ENCODE peak calls at places on chromosome 15, in six cellular contexts. L is suprapubic skin, U is A549, T is ovary, P is stomach, R is GM12878. W is an unnamed sample.

GRCh38 chr15:38487383-38487782 is 33.5 kb downstream of the FAM98B start:
- DNase-seq in L (no peak), U (no peak), T (no peak), P (no peak), R (no peak), W (no peak)

GRCh38 chr15:69145694-69146492 is 14.5 kb upstream of the GLCE start:
- DNase-seq in L (no peak), U (no peak), T (no peak), P (no peak), R (no peak), W (no peak)

GRCh38 chr15:63358296-63359029 is 23.2 kb downstream of the CA12 start:
- DNase-seq in L (no peak), U (no peak), T (no peak), P (no peak), R (no peak), W (no peak)

GRCh38 chr15:68542771-68543544 is 35.8 kb upstream of the CORO2B start:
- DNase-seq in L (no peak), U (no peak), T (peak), P (no peak), R (no peak), W (no peak)

GRCh38 chr15:60479361-60479684 is 381 bp upstream of the ICE2 start:
- DNase-seq in L (no peak), U (no peak), T (no peak), P (no peak), R (no peak), W (no peak)

GRCh38 chr15:63107895-63108546 is 13.6 kb upstream of the LACTB start:
- DNase-seq in L (no peak), U (peak), T (peak), P (no peak), R (no peak), W (peak)

GRCh38 chr15:23869391-23869790 is 182.3 kb upstream of the NDN start:
- DNase-seq in L (no peak), U (no peak), T (peak), P (no peak), R (no peak), W (no peak)

GRCh38 chr15:98666841-98667240 is 18.5 kb downstream of the IGF1R start:
- DNase-seq in L (no peak), U (no peak), T (no peak), P (no peak), R (no peak), W (no peak)

GRCh38 chr15:79981861-79982455 is 11.0 kb upstream of the BCL2A1 start:
- DNase-seq in L (no peak), U (no peak), T (no peak), P (no peak), R (peak), W (no peak)

GRCh38 chr15:91807122-91807521 is 46.4 kb upstream of the SLCO3A1 start:
- DNase-seq in L (no peak), U (no peak), T (no peak), P (no peak), R (no peak), W (no peak)

GRCh38 chr15:74220475-74221248 is 15.5 kb upstream of the CCDC33 start:
- DNase-seq in L (no peak), U (no peak), T (no peak), P (no peak), R (no peak), W (no peak)
- TF ChIP-seq EP300 in L (no peak), U (no peak), T (no peak), P (no peak), R (no peak), W (no peak)

GRCh38 chr15:95590533-95591044 is 739.9 kb upstream of the NR2F2 start:
- DNase-seq in L (no peak), U (no peak), T (no peak), P (no peak), R (no peak), W (no peak)

GRCh38 chr15:95591270-95591669 is 739.2 kb upstream of the NR2F2 start:
- DNase-seq in L (no peak), U (no peak), T (no peak), P (no peak), R (no peak), W (no peak)

GRCh38 chr15:95591886-95592285 is 738.6 kb upstream of the NR2F2 start:
- DNase-seq in L (no peak), U (no peak), T (no peak), P (no peak), R (no peak), W (no peak)

GRCh38 chr15:95596487-95596886 is 734.0 kb upstream of the NR2F2 start:
- DNase-seq in L (no peak), U (no peak), T (no peak), P (no peak), R (no peak), W (no peak)

GRCh38 chr15:95594496-95594895 is 736.0 kb upstream of the NR2F2 start:
- DNase-seq in L (no peak), U (no peak), T (no peak), P (no peak), R (no peak), W (no peak)
- TF ChIP-seq EP300 in L (no peak), U (no peak), T (no peak), P (no peak), R (no peak), W (no peak)

GRCh38 chr15:100235030-100235617 is 106.7 kb downstream of the ADAMTS17 start:
- DNase-seq in L (no peak), U (no peak), T (no peak), P (no peak), R (no peak), W (no peak)
- TF ChIP-seq EP300 in L (no peak), U (no peak), T (no peak), P (no peak), R (no peak), W (no peak)

GRCh38 chr15:74442063-74442462 is 8.3 kb upstream of the SEMA7A start:
- DNase-seq in L (peak), U (no peak), T (no peak), P (no peak), R (no peak), W (no peak)

GRCh38 chr15:74444106-74445062 is 10.6 kb upstream of the SEMA7A start:
- DNase-seq in L (peak), U (no peak), T (no peak), P (no peak), R (no peak), W (no peak)

GRCh38 chr15:74442604-74443003 is 8.8 kb upstream of the SEMA7A start:
- DNase-seq in L (peak), U (no peak), T (no peak), P (no peak), R (no peak), W (no peak)

GRCh38 chr15:74441248-74441939 is 7.6 kb upstream of the SEMA7A start:
- DNase-seq in L (peak), U (no peak), T (no peak), P (no peak), R (no peak), W (no peak)

GRCh38 chr15:74443100-74443909 is 9.5 kb upstream of the SEMA7A start:
- DNase-seq in L (peak), U (no peak), T (no peak), P (no peak), R (no peak), W (no peak)
- TF ChIP-seq EP300 in L (no peak), U (no peak), T (no peak), P (no peak), R (no peak), W (no peak)

GRCh38 chr15:65773386-65774111 is 18.5 kb downstream of the DENND4A start:
- DNase-seq in L (no peak), U (no peak), T (no peak), P (no peak), R (peak), W (no peak)

GRCh38 chr15:65778269-65778668 is 13.8 kb downstream of the DENND4A start:
- DNase-seq in L (no peak), U (no peak), T (no peak), P (no peak), R (no peak), W (no peak)

GRCh38 chr15:65782096-65782495 is 10.0 kb downstream of the DENND4A start:
- DNase-seq in L (no peak), U (no peak), T (no peak), P (no peak), R (no peak), W (no peak)

GRCh38 chr15:65772909-65773308 is 19.2 kb downstream of the DENND4A start:
- DNase-seq in L (no peak), U (no peak), T (no peak), P (no peak), R (no peak), W (no peak)

DNA sequence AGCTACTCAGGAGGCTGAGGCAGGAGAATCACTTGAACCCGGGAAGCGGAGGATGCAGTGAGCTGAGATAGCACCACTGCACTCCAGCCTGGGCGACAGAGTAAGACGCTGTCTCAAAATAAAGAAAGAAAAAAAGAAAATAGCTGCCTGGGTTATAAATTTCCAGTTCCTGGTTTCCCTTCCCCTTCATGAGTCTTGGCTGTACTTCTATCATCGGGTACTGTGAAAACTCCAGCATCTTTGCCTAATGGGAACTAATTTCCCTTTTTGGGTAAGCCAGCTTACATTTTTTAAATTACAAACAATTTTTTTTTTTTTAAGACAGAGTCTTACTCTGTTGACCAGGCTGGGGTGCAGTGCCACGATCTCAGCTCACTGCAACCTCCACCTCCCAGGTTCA is 15.0 kb downstream of the DENND4A start:
- DNase-seq in L (no peak), U (no peak), T (no peak), P (no peak), R (no peak), W (no peak)
- TF ChIP-seq EP300 in L (no peak), U (no peak), T (no peak), P (no peak), R (no peak), W (no peak)

GRCh38 chr15:39908186-39908585 is 11.9 kb downstream of the GPR176 start:
- DNase-seq in L (no peak), U (no peak), T (no peak), P (no peak), R (no peak), W (no peak)

GRCh38 chr15:39904115-39904514 is 16.0 kb downstream of the GPR176 start:
- DNase-seq in L (no peak), U (no peak), T (no peak), P (no peak), R (no peak), W (no peak)

GRCh38 chr15:39907216-39907615 is 12.8 kb downstream of the GPR176 start:
- DNase-seq in L (no peak), U (no peak), T (no peak), P (no peak), R (no peak), W (no peak)
- TF ChIP-seq EP300 in L (no peak), U (no peak), T (no peak), P (no peak), R (no peak), W (no peak)

GRCh38 chr15:27826902-27827321 is 272.2 kb downstream of the OCA2 start:
- DNase-seq in L (no peak), U (no peak), T (no peak), P (no peak), R (no peak), W (peak)
- TF ChIP-seq EP300 in L (no peak), U (no peak), T (no peak), P (no peak), R (no peak), W (no peak)

DNA sequence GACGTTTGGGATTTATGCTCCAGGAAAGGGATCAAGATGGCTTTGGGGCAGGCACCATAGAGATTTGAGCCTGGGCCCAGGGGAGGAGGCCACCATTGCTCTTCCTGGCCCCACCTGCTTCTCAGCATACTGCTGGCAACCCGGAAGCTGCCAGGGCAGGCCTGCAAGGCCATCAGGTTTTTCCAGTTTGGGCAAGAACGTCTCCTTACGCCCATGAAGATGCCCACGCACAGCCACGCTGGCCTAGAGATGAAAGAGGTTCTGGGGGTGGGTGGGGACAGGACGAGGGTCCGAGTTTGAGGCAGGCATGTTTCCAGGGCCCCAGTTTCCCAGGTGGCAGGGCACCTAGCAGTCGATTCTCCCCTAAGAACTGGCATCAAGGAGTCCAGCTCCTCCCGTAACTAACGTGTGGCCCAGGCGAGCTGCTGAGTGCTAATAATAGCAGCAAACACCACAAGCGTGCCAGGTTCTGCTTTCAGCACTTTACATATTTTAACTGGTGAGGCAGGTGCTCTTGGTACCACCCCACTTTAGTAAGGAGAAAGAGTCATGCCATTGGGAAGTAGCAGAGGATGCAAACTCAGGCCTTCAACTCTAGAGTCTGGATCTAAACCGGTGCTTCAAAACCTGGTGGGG is 45.8 kb downstream of the ZNF710 start:
- DNase-seq in L (no peak), U (no peak), T (no peak), P (peak), R (no peak), W (no peak)
- TF ChIP-seq EP300 in L (no peak), U (no peak), T (no peak), P (no peak), R (no peak), W (no peak)

GRCh38 chr15:44794072-44794471 is 57.7 kb downstream of the TRIM69 start:
- DNase-seq in L (no peak), U (no peak), T (no peak), P (no peak), R (no peak), W (no peak)

GRCh38 chr15:44796508-44796907 is 60.2 kb downstream of the TRIM69 start:
- DNase-seq in L (no peak), U (no peak), T (no peak), P (no peak), R (no peak), W (no peak)

GRCh38 chr15:44790215-44790614 is 53.9 kb downstream of the TRIM69 start:
- DNase-seq in L (no peak), U (no peak), T (no peak), P (no peak), R (no peak), W (no peak)

GRCh38 chr15:44788748-44789147 is 52.4 kb downstream of the TRIM69 start:
- DNase-seq in L (no peak), U (no peak), T (no peak), P (no peak), R (no peak), W (no peak)

GRCh38 chr15:44792715-44793114 is 56.4 kb downstream of the TRIM69 start:
- DNase-seq in L (no peak), U (no peak), T (no peak), P (no peak), R (no peak), W (no peak)
- TF ChIP-seq EP300 in L (no peak), U (no peak), T (no peak), P (no peak), R (no peak), W (no peak)

DNA sequence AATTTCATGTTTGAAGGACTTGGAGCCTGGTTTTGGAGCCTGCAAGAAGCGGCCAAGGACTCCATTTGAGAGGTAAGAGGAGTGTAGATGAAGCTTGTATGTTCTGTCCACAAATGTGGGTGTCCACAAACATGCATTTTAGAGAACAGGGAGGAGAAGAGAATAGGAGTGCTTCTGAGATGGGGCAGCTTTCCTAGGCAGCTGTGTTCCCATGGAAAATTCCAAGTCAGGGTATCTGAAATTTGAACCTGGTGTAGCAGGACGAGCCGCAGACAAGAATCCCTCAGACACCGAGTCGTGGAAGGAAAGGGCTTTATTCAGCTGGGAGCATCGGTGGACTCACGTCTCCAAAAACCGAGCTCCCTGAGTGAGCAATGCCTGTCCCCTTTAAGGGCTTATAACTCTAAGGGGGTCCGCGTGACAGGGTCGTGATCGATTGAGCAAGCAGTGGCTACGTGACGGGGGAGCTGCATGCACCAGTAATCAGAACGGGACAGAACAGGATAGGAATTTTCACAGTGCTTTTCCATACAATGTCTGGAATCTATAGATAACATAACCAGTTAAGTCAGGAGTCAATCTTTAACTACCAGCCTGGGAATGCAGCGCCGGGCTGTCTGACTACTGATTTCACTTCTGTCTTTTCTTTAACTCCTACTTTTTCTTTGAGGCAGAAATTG is 71.4 kb upstream of the WDR72 start:
- DNase-seq in L (no peak), U (peak), T (no peak), P (peak), R (no peak), W (no peak)
- TF ChIP-seq EP300 in L (no peak), U (no peak), T (no peak), P (no peak), R (no peak), W (no peak)

W was measured in tibial nerve.